ENCODE peak calls at places on chromosomes 7 and 10, in eight cellular contexts. D is K562; W is CD4-positive, alpha-beta T cell; F is fibroblast of lung; X is cardiac muscle cell; Y is dorsolateral prefrontal cortex; C is right lobe of liver; E is tibial artery. O is an unnamed sample.
A peak's percentile ranks its signal among the peaks of the same experiment; 100 is the strongest.

GRCh38 chr7:46192191-46192590 is 271.1 kb upstream of the IGFBP3 start:
- DNase-seq in D (no peak), W (no peak), F (no peak), X (no peak), Y (no peak), C (no peak), E (no peak), O (no peak)

GRCh38 chr7:107982918-107983389 is 20.0 kb downstream of the LAMB1 start:
- DNase-seq in D (no peak), W (no peak), F (peak; percentile 91), X (no peak), Y (no peak), C (no peak), E (no peak), O (no peak)

GRCh38 chr7:4861673-4862072 is at the start of gene PAPOLB:
- DNase-seq in D (no peak), W (no peak), F (no peak), X (peak; percentile 30), Y (no peak), C (no peak), E (no peak), O (peak; percentile 24)

GRCh38 chr10:69839696-69840345 is 38.1 kb downstream of the COL13A1 start:
- DNase-seq in D (no peak), W (no peak), F (peak; percentile 55), X (peak; percentile 71), Y (no peak), C (no peak), E (no peak), O (no peak)

GRCh38 chr7:4818000-4818794 is 42.8 kb downstream of the AP5Z1 start:
- DNase-seq in D (no peak), W (no peak), F (no peak), X (peak; percentile 12), Y (no peak), C (no peak), E (no peak), O (no peak)

GRCh38 chr10:100339236-100339635 is 7.8 kb upstream of the SCD start:
- DNase-seq in D (no peak), W (no peak), F (no peak), X (no peak), Y (no peak), C (no peak), E (no peak), O (no peak)

GRCh38 chr10:6054884-6055283 is 7.3 kb downstream of the IL2RA start:
- DNase-seq in D (no peak), W (no peak), F (no peak), X (no peak), Y (no peak), C (no peak), E (no peak), O (no peak)

GRCh38 chr10:44673245-44673999 is 237.7 kb upstream of the TMEM72 start:
- DNase-seq in D (no peak), W (no peak), F (no peak), X (no peak), Y (no peak), C (no peak), E (no peak), O (no peak)

GRCh38 chr7:38410056-38410455 is 136.6 kb upstream of the TARP start:
- DNase-seq in D (no peak), W (no peak), F (no peak), X (no peak), Y (no peak), C (no peak), E (no peak), O (no peak)

GRCh38 chr10:106338486-106338885 is 826.0 kb downstream of the SORCS1 start:
- DNase-seq in D (no peak), W (no peak), F (no peak), X (peak; percentile 58), Y (no peak), C (no peak), E (no peak), O (no peak)

GRCh38 chr7:70805360-70805759 is 326.6 kb upstream of the GALNT17 start:
- DNase-seq in D (peak; percentile 2), W (no peak), F (no peak), X (no peak), Y (no peak), C (no peak), E (no peak), O (no peak)

GRCh38 chr7:103127006-103127405 is 21.9 kb downstream of the NAPEPLD start:
- DNase-seq in D (no peak), W (no peak), F (no peak), X (no peak), Y (no peak), C (no peak), E (no peak), O (no peak)

DNA sequence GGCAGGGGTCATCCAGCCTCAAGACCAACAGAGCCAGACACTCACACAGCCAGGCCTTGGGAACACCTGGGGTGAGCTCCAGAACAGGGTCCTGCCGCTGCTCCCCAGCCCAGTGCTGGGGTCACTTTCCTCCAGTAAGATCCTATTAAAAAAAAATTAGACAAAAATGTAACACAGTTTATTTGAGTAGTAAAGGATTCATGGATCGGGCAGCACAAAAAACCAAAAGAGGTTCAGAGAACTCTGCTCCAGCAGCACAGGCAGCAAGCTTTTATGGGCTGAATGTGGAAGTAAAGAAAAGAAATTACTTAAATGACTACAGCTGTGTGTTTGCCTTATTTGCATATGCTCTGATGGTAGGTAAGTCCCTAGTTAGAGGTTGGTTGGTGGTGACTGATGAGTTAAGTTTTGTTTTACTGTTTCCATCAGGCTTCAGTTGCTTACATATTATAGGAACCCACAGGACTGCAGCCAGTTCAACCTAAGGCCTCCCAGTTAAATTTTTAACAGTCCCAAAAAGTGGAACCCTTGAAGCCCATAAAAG is 80.5 kb upstream of the FGFR2 start:
- DNase-seq in D (no peak), W (no peak), F (no peak), X (no peak), Y (no peak), C (no peak), E (no peak), O (no peak)
- TF ChIP-seq CTCF in D (no peak), W (no peak), F (no peak), X (no peak), Y (no peak), C (no peak), E (no peak), O (no peak)

GRCh38 chr10:132446661-132447445 is 49.9 kb downstream of the PWWP2B start:
- DNase-seq in D (peak; percentile 43), W (peak; percentile 69), F (peak; percentile 40), X (peak; percentile 54), Y (no peak), C (no peak), E (no peak), O (no peak)
- TF ChIP-seq CTCF in D (peak; percentile 64), W (peak; percentile 67), F (peak; percentile 49), X (peak; percentile 44), Y (no peak), C (peak; percentile 46), E (peak; percentile 16), O (no peak)

DNA sequence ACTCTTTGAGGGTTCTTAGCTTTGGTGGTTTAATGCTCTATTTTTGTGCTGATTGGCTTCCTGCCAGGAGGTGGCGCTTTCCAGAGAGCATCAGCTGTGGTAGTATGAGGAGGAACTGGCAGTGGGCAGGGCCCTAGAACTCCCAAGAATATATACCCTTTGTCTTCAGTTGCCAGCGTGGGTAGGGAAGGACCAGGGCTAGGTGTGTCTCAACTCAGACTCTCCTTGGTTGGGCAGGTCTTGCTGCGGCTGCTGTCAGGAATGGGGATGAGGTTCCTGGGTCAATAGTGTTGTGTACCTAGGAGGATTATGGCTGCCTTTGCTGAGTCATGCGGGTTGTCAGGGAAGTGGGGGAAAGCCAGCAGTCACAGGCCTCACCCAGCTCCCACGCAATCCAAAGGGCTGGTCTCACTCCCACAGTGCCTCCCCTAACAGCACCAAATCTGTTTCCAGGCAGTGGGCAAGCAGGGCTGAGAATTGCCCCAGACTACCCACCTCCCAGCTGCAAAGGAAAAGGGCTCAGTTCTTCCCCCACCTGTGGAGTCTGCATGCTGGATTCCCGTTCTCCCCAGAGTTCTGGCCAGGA is 191.5 kb downstream of the PHTF2 start:
- DNase-seq in D (peak; percentile 51), W (no peak), F (no peak), X (peak; percentile 12), Y (no peak), C (no peak), E (no peak), O (no peak)
- TF ChIP-seq CTCF in D (peak; percentile 57), W (no peak), F (no peak), X (no peak), Y (no peak), C (no peak), E (no peak), O (no peak)

GRCh38 chr7:47730135-47730534 is 148.2 kb upstream of the TNS3 start:
- DNase-seq in D (no peak), W (no peak), F (no peak), X (peak; percentile 39), Y (no peak), C (no peak), E (no peak), O (no peak)
- TF ChIP-seq CTCF in D (no peak), W (no peak), F (no peak), X (no peak), Y (no peak), C (no peak), E (no peak), O (no peak)

GRCh38 chr7:7803597-7804229 is 85.3 kb upstream of the RPA3 start:
- DNase-seq in D (no peak), W (no peak), F (no peak), X (no peak), Y (no peak), C (no peak), E (no peak), O (no peak)
- TF ChIP-seq CTCF in D (no peak), W (no peak), F (no peak), X (no peak), Y (no peak), C (no peak), E (no peak), O (no peak)

O was measured in adrenal gland.